ENCODE peak calls at places on chromosomes 6 and 20, in eight cellular contexts. X, K, W, V, F, T, Z and P are unnamed samples.

GRCh38 chr6:108113557-108114519 is 39.3 kb upstream of the OSTM1 start:
- DNase-seq in T (peak; percentile 59), V (peak; percentile 16), F (peak; percentile 64), K (peak; percentile 44), Z (no peak), X (peak; percentile 51), W (no peak), P (peak; percentile 54)

GRCh38 chr20:31497838-31498540 is 16.3 kb upstream of the HM13 start:
- DNase-seq in F (no peak), K (no peak), W (no peak), V (peak; percentile 53), X (peak; percentile 44), T (no peak), Z (no peak), P (peak; percentile 62)

GRCh38 chr20:4256886-4257285 is 241.5 kb upstream of the RNF24 start:
- DNase-seq in F (no peak), V (no peak), X (no peak), Z (no peak), T (no peak), K (no peak), W (no peak), P (no peak)

GRCh38 chr20:55500130-55500529 is 505.2 kb downstream of the CBLN4 start:
- DNase-seq in Z (no peak), K (no peak), V (no peak), W (no peak), X (no peak), F (no peak), T (no peak), P (no peak)

GRCh38 chr6:166333172-166333995 is 9.0 kb downstream of the SFT2D1 start:
- DNase-seq in T (no peak), Z (no peak), V (no peak), X (no peak), F (no peak), K (no peak), W (peak; percentile 16), P (no peak)

GRCh38 chr6:2471474-2471873 is 226.1 kb upstream of the GMDS start:
- DNase-seq in Z (no peak), V (no peak), T (no peak), W (no peak), F (no peak), K (no peak), X (no peak), P (no peak)

GRCh38 chr6:133752129-133752528 is 136.8 kb upstream of the TCF21 start:
- DNase-seq in X (no peak), T (no peak), W (no peak), V (no peak), K (no peak), F (no peak), Z (no peak), P (no peak)

GRCh38 chr6:28941681-28942448 is 18.1 kb upstream of the TRIM27 start:
- DNase-seq in W (no peak), F (no peak), Z (no peak), V (no peak), X (no peak), T (no peak), K (no peak), P (no peak)

GRCh38 chr20:50191065-50191565 is 485 bp downstream of the CEBPB start:
- DNase-seq in F (peak; percentile 84), Z (no peak), V (no peak), X (peak; percentile 72), K (no peak), T (no peak), W (peak; percentile 27), P (peak; percentile 81)

GRCh38 chr6:10460096-10460495 is 45.2 kb upstream of the TFAP2A start:
- DNase-seq in V (no peak), F (no peak), X (no peak), Z (no peak), T (no peak), W (no peak), K (no peak), P (no peak)

GRCh38 chr6:22892452-22892851 is 323.1 kb downstream of the HDGFL1 start:
- DNase-seq in K (no peak), Z (no peak), W (no peak), X (no peak), F (no peak), V (peak; percentile 20), T (peak; percentile 89), P (no peak)

GRCh38 chr6:56806368-56806767 is 148.5 kb upstream of the BEND6 start:
- DNase-seq in Z (no peak), V (no peak), T (no peak), F (no peak), X (no peak), W (no peak), K (no peak), P (no peak)

GRCh38 chr6:2768696-2769095 is 3.5 kb downstream of the WRNIP1 start:
- DNase-seq in X (no peak), K (no peak), T (no peak), F (no peak), Z (no peak), V (no peak), W (no peak), P (no peak)

GRCh38 chr20:8020314-8021079 is 936 bp upstream of the TMX4 start:
- DNase-seq in V (no peak), F (no peak), X (no peak), Z (no peak), K (no peak), T (peak; percentile 72), W (peak; percentile 9), P (no peak)

GRCh38 chr6:7727150-7727950 is 1.5 kb downstream of the BMP6 start:
- DNase-seq in V (no peak), X (no peak), Z (no peak), F (peak; percentile 63), T (no peak), W (no peak), K (peak; percentile 45), P (peak; percentile 20)

GRCh38 chr6:79420054-79420453 is 117.2 kb downstream of the LCA5 start:
- DNase-seq in T (no peak), K (no peak), X (no peak), W (no peak), F (no peak), V (no peak), Z (no peak), P (no peak)

GRCh38 chr6:115001726-115002436 is 659.1 kb upstream of the HS3ST5 start:
- DNase-seq in V (no peak), K (no peak), X (no peak), F (no peak), W (no peak), Z (no peak), T (peak; percentile 59), P (no peak)

GRCh38 chr6:158958504-158959386 is 41.3 kb downstream of the RSPH3 start:
- DNase-seq in K (no peak), W (no peak), F (no peak), T (no peak), X (no peak), Z (no peak), V (no peak), P (no peak)

GRCh38 chr6:120378582-120379220 is 955.6 kb downstream of the TBC1D32 start:
- DNase-seq in W (no peak), V (no peak), F (no peak), X (no peak), Z (no peak), T (peak; percentile 47), K (no peak), P (no peak)

GRCh38 chr20:49909499-49910339 is 5.6 kb downstream of the SPATA2 start:
- DNase-seq in F (peak; percentile 54), T (no peak), Z (no peak), X (peak; percentile 76), K (no peak), V (no peak), W (no peak), P (peak; percentile 87)

GRCh38 chr6:63923139-63923739 is 287.6 kb downstream of the PHF3 start:
- DNase-seq in Z (no peak), T (no peak), V (no peak), X (no peak), F (no peak), W (no peak), K (no peak), P (no peak)

GRCh38 chr6:152300517-152300916 is 336.6 kb downstream of the SYNE1 start:
- DNase-seq in W (no peak), T (no peak), F (no peak), X (no peak), K (no peak), Z (no peak), V (no peak), P (no peak)
- H3K4me3 ChIP-seq in W (peak overlapping the region; percentile 95), T (no peak overlapping the region), F (no peak overlapping the region), X (no peak overlapping the region), K (no peak overlapping the region), Z (no peak overlapping the region), V (no peak overlapping the region), P (no peak overlapping the region)

DNA sequence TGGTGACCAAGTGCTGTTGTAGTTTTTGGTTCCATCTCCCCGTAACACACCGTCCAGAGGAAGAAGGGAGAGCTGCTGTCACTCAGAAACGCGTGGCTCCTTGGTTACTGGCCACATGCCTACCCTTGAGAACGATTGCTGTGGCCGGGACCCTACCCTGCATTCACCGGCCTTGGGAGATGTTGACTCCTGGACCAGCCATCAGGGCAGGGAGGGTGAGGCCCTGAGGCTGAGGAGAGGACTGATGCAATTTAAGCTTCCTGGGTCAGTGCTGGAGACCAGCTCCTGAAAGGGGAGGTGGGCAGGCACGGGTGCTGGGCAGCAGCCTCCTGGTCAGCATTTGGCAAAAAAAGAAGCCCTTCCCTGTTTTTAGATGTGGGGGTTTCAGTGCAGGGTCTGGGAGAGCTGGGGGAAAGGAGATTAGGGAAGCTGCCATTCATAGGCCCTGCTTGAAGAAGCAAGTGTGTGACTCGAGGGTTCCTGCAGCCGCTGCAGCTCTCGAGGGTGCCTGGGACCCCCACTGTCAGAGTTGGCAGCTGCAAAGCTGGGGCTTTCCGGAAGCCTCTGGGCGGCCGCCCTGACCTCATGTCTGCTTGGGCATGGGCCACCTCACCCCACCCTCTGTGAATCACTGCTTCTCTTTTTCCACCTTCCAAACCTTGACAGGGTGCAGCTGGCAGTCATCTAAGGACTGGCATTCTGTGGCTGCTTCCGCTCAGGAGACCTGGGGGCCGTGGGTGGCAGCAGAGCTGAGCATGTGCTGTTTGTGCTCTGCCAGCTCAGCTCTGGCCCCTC is 31.7 kb downstream of the ERMARD start:
- DNase-seq in X (no peak), Z (no peak), T (no peak), K (no peak), W (no peak), F (no peak), V (no peak), P (no peak)
- H3K36me3 ChIP-seq in X (no peaks in the 10 kb centered on the region), Z (peaks cover 11% of the 10 kb centered on the region), T (no peaks in the 10 kb centered on the region), K (no peaks in the 10 kb centered on the region), W (peaks cover 8% of the 10 kb centered on the region), F (no peaks in the 10 kb centered on the region), V (no peaks in the 10 kb centered on the region), P (no peaks in the 10 kb centered on the region)

GRCh38 chr20:35276408-35276807 is 1.5 kb downstream of the MMP24OS start:
- DNase-seq in K (no peak), V (no peak), F (no peak), X (peak; percentile 54), Z (no peak), T (no peak), W (no peak), P (no peak)
- H3K27ac ChIP-seq in K (no peak overlapping the region), V (peak overlapping the region; percentile 88), F (no peak overlapping the region), X (peak overlapping the region; percentile 95), Z (peak overlapping the region; percentile 98), T (peak overlapping the region; percentile 71), W (peak overlapping the region; percentile 83), P (peak overlapping the region; percentile 97)

DNA sequence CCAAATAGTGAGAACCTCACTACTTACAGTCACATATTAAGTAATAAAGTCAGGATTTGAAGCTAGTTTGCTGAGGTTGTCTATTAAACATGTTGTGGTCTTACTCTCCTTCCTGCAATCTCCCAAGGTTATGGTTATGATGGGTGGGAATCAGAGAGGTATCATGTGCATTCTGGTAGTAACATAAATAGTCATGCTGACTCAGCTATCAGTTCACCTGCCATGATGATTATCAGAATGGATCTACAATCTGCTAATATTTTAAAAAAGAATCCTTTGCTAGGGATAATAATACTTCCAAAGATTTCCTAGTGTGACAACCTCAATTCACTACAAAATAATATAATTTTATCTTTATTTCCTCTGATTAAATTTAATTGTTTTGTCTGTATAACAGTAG is 671.9 kb downstream of the KHDRBS2 start:
- DNase-seq in X (no peak), W (no peak), V (no peak), K (no peak), Z (no peak), F (no peak), T (no peak), P (no peak)
- H3K4me3 ChIP-seq in X (no peak overlapping the region), W (no peak overlapping the region), V (no peak overlapping the region), K (no peak overlapping the region), Z (no peak overlapping the region), F (no peak overlapping the region), T (no peak overlapping the region), P (no peak overlapping the region)